ENCODE peak calls at places on chromosomes 16 and 17, in eight cellular contexts. E is fibroblast of the aortic adventitia, G is heart right ventricle, H is GM23248, V is GM19239, O is fibroblast of lung, W is thoracic aorta, F is ACHN. S is an unnamed sample.

GRCh38 chr16:15990902-15991301 is 41.5 kb downstream of the ABCC1 start:
- DNase-seq in H (no peak), G (no peak), W (no peak), O (no peak), V (no peak), F (no peak), E (no peak), S (no peak)

GRCh38 chr16:78770353-78771091 is 671.1 kb downstream of the WWOX start:
- DNase-seq in E (no peak), G (peak; percentile 79), H (peak; percentile 62), F (peak; percentile 61), O (peak; percentile 29), V (peak; percentile 60), W (peak; percentile 18), S (peak; percentile 39)

GRCh38 chr16:29025735-29026134 is 40.9 kb downstream of the LAT start:
- DNase-seq in W (no peak), H (no peak), E (no peak), G (no peak), F (no peak), O (no peak), V (no peak), S (no peak)

GRCh38 chr16:66247516-66248089 is 118.9 kb upstream of the CDH5 start:
- DNase-seq in O (peak; percentile 70), W (no peak), H (peak; percentile 71), V (no peak), G (no peak), F (no peak), E (peak; percentile 66), S (peak; percentile 88)

GRCh38 chr16:73023320-73023719 is 24.6 kb downstream of the ZFHX3 start:
- DNase-seq in V (no peak), W (no peak), G (no peak), H (no peak), F (no peak), E (no peak), O (no peak), S (no peak)

GRCh38 chr16:61892531-61892930 is 143.7 kb downstream of the CDH8 start:
- DNase-seq in H (no peak), E (no peak), G (no peak), F (no peak), W (no peak), O (no peak), V (no peak), S (no peak)

GRCh38 chr16:65312795-65313194 is 190.9 kb upstream of the CDH11 start:
- DNase-seq in W (no peak), H (peak; percentile 84), F (no peak), G (no peak), E (peak; percentile 72), O (peak; percentile 49), V (no peak), S (peak; percentile 48)

GRCh38 chr17:78127888-78128615 is 503 bp downstream of the TMC6 start:
- DNase-seq in G (peak; percentile 43), F (no peak), W (no peak), E (no peak), H (no peak), O (no peak), V (no peak), S (no peak)

GRCh38 chr17:63985387-63986140 is 12.6 kb upstream of the PRR29 start:
- DNase-seq in F (no peak), V (no peak), H (no peak), E (no peak), O (no peak), G (no peak), W (no peak), S (no peak)

GRCh38 chr16:14071576-14072271 is 605 bp downstream of the MRTFB start:
- DNase-seq in O (no peak), F (peak; percentile 44), G (no peak), W (no peak), H (peak; percentile 25), V (no peak), E (no peak), S (no peak)

GRCh38 chr17:79097226-79098055 is 22.8 kb downstream of the ENGASE start:
- DNase-seq in H (no peak), F (no peak), E (no peak), W (no peak), G (no peak), V (no peak), O (no peak), S (no peak)

GRCh38 chr17:3510090-3510489 is 34.3 kb downstream of the ASPA start:
- DNase-seq in W (no peak), E (no peak), F (no peak), V (no peak), G (no peak), O (no peak), H (no peak), S (no peak)

GRCh38 chr17:77049440-77049839 is 91.3 kb upstream of the SEC14L1 start:
- DNase-seq in H (peak; percentile 40), O (no peak), F (no peak), G (no peak), E (no peak), V (no peak), W (no peak), S (peak; percentile 10)

GRCh38 chr16:15704545-15704987 is 54.5 kb downstream of the NDE1 start:
- DNase-seq in V (peak; percentile 59), E (peak; percentile 81), G (peak; percentile 68), F (peak; percentile 69), W (peak; percentile 19), O (peak; percentile 79), H (peak; percentile 73), S (peak; percentile 77)

GRCh38 chr17:71360301-71360700 is 760.5 kb upstream of the SOX9 start:
- DNase-seq in O (no peak), V (no peak), F (no peak), E (no peak), H (no peak), G (no peak), W (no peak), S (peak; percentile 6)

GRCh38 chr16:81101702-81102101 is 5.5 kb upstream of the GCSH start:
- DNase-seq in W (no peak), F (no peak), H (no peak), V (no peak), O (no peak), E (no peak), G (no peak), S (no peak)

GRCh38 chr17:17115620-17116019 is 73.4 kb downstream of the MPRIP start:
- DNase-seq in F (no peak), O (no peak), E (no peak), G (no peak), V (no peak), H (no peak), W (no peak), S (no peak)

GRCh38 chr17:40432864-40433528 is 10.3 kb upstream of the IGFBP4 start:
- DNase-seq in O (peak; percentile 65), V (no peak), W (no peak), H (peak; percentile 81), G (no peak), E (peak; percentile 83), F (no peak), S (peak; percentile 69)

GRCh38 chr17:20314834-20315233 is 152.5 kb downstream of the LGALS9B start:
- DNase-seq in E (no peak), W (no peak), O (no peak), G (no peak), H (no peak), F (no peak), V (no peak), S (no peak)

GRCh38 chr16:81076566-81077076 is 417 bp downstream of the C16orf46 start:
- DNase-seq in H (peak; percentile 89), F (peak; percentile 86), G (peak; percentile 90), V (peak; percentile 55), E (peak; percentile 81), O (peak; percentile 87), W (peak; percentile 67), S (peak; percentile 74)

GRCh38 chr17:550041-550398 is 164.6 kb downstream of the VPS53 start:
- DNase-seq in G (no peak), F (no peak), W (no peak), V (no peak), H (peak; percentile 80), E (no peak), O (no peak), S (peak; percentile 14)

GRCh38 chr17:38904892-38905291 is 20.5 kb upstream of the LASP1NB start:
- DNase-seq in F (no peak), V (no peak), H (no peak), W (no peak), O (no peak), G (no peak), E (no peak), S (no peak)

GRCh38 chr16:68869492-68870084 is 26.3 kb downstream of the TANGO6 start:
- DNase-seq in W (no peak), O (no peak), H (no peak), V (no peak), E (no peak), F (no peak), G (no peak), S (no peak)

GRCh38 chr17:2042355-2042929 is 620 bp downstream of the OVCA2 start:
- DNase-seq in H (peak; percentile 77), G (no peak), W (no peak), V (no peak), F (peak; percentile 65), O (peak; percentile 47), E (peak; percentile 32), S (peak; percentile 41)

S was measured in fibroblast of mammary gland.